ENCODE peak calls at places on chromosomes 7 and 10, in nine cellular contexts. M, B, K, O, E, Q, J, T and D are unnamed samples.

GRCh38 chr10:72173635-72174296 is 42.0 kb upstream of the ANAPC16 start:
- DNase-seq in O (no peak), T (no peak), B (no peak), E (no peak), K (no peak), Q (no peak), J (no peak), M (peak), D (peak)

GRCh38 chr10:76582536-76582935 is 1055.1 kb downstream of the KCNMA1 start:
- DNase-seq in E (no peak), Q (no peak), T (no peak), K (no peak), J (no peak), O (no peak), B (no peak), M (peak), D (no peak)

GRCh38 chr10:75187961-75188426 is 22.6 kb upstream of the VDAC2 start:
- DNase-seq in O (peak), J (peak), B (peak), E (no peak), M (peak), T (peak), K (peak), Q (peak), D (peak)

GRCh38 chr10:117925369-117925768 is 121.4 kb downstream of the RAB11FIP2 start:
- DNase-seq in E (no peak), T (no peak), O (no peak), M (no peak), K (no peak), Q (no peak), J (no peak), B (no peak), D (no peak)

GRCh38 chr7:138924551-138925225 is 56.5 kb downstream of the KIAA1549 start:
- DNase-seq in J (no peak), M (no peak), B (no peak), O (no peak), K (no peak), Q (no peak), T (no peak), E (no peak), D (no peak)

GRCh38 chr10:58453098-58453497 is 59.6 kb upstream of the BICC1 start:
- DNase-seq in M (no peak), E (no peak), K (no peak), B (no peak), O (no peak), Q (no peak), J (no peak), T (no peak), D (no peak)

GRCh38 chr10:129968937-129969527 is 5.0 kb upstream of the EBF3 start:
- DNase-seq in E (peak), J (no peak), Q (no peak), B (no peak), T (no peak), M (peak), K (no peak), O (no peak), D (no peak)

GRCh38 chr7:2775785-2776184 is 68.3 kb downstream of the GNA12 start:
- DNase-seq in Q (no peak), O (no peak), M (no peak), T (no peak), J (no peak), K (no peak), E (no peak), B (no peak), D (no peak)

GRCh38 chr10:79454259-79454658 is 8.8 kb upstream of the ZCCHC24 start:
- DNase-seq in E (peak), B (peak), T (no peak), O (no peak), M (peak), K (no peak), J (no peak), Q (no peak), D (no peak)

GRCh38 chr7:10734595-10734994 is 239.1 kb upstream of the PHF14 start:
- DNase-seq in T (no peak), J (no peak), M (no peak), K (no peak), E (no peak), O (no peak), Q (no peak), B (no peak), D (no peak)

GRCh38 chr7:94449151-94449725 is 54.5 kb downstream of the COL1A2 start:
- DNase-seq in M (peak), Q (no peak), K (no peak), T (no peak), J (no peak), O (peak), B (peak), E (no peak), D (no peak)

GRCh38 chr10:109875151-109875568 is 48.2 kb downstream of the XPNPEP1 start:
- DNase-seq in E (no peak), O (no peak), J (no peak), Q (no peak), B (no peak), M (no peak), T (no peak), K (no peak), D (no peak)

GRCh38 chr7:19143930-19144574 is 1.2 kb downstream of the FERD3L start:
- DNase-seq in K (no peak), M (no peak), E (peak), J (no peak), B (no peak), O (no peak), T (no peak), Q (no peak), D (no peak)

GRCh38 chr10:103278862-103279298 is 1.9 kb downstream of the INA start:
- DNase-seq in M (peak), O (peak), B (no peak), Q (no peak), E (no peak), T (peak), K (no peak), J (peak), D (peak)

GRCh38 chr10:131946321-131946751 is 35.4 kb downstream of the BNIP3 start:
- DNase-seq in O (no peak), T (no peak), B (no peak), Q (no peak), E (no peak), J (no peak), K (no peak), M (peak), D (no peak)

GRCh38 chr10:3625959-3626751 is 158.9 kb downstream of the KLF6 start:
- DNase-seq in B (peak), K (no peak), M (peak), Q (no peak), O (no peak), T (no peak), E (no peak), J (no peak), D (no peak)

GRCh38 chr7:42856605-42856987 is 55.3 kb downstream of the C7orf25 start:
- DNase-seq in O (peak), Q (no peak), E (no peak), M (no peak), J (no peak), B (no peak), K (no peak), T (no peak), D (no peak)

GRCh38 chr7:94169682-94170081 is 165.5 kb upstream of the BET1 start:
- DNase-seq in Q (no peak), M (no peak), B (no peak), K (no peak), E (no peak), J (no peak), T (no peak), O (no peak), D (no peak)

GRCh38 chr10:132401396-132402168 is 4.6 kb downstream of the PWWP2B start:
- DNase-seq in J (no peak), Q (peak), T (no peak), M (no peak), E (no peak), O (no peak), K (no peak), B (no peak), D (no peak)

GRCh38 chr10:114044251-114045070 is 795 bp downstream of the ADRB1 start:
- DNase-seq in B (no peak), J (no peak), O (no peak), T (no peak), K (no peak), M (no peak), Q (no peak), E (peak), D (no peak)

GRCh38 chr10:71621263-71621751 is 98.3 kb downstream of the C10orf105 start:
- DNase-seq in T (no peak), M (no peak), Q (no peak), E (no peak), O (no peak), J (no peak), B (no peak), K (no peak), D (no peak)

GRCh38 chr7:145092766-145093165 is 256.9 kb upstream of the TPK1 start:
- DNase-seq in M (no peak), Q (no peak), O (no peak), B (no peak), K (no peak), J (no peak), T (no peak), E (no peak), D (no peak)

GRCh38 chr7:80380957-80381356 is 130.9 kb downstream of the GNAT3 start:
- DNase-seq in Q (no peak), B (no peak), T (no peak), M (no peak), K (no peak), E (no peak), J (no peak), O (no peak), D (no peak)

GRCh38 chr7:101563198-101563901 is 65.7 kb downstream of the MYL10 start:
- DNase-seq in M (no peak), K (no peak), T (no peak), Q (no peak), B (no peak), O (no peak), E (no peak), J (no peak), D (no peak)

GRCh38 chr7:2522780-2523433 is 3.3 kb downstream of the LFNG start:
- DNase-seq in O (peak), T (no peak), Q (peak), J (no peak), E (no peak), M (peak), K (no peak), B (peak), D (no peak)

GRCh38 chr7:139992353-139993054 is 70.2 kb downstream of the PARP12 start:
- DNase-seq in J (no peak), K (no peak), M (no peak), O (no peak), T (no peak), Q (no peak), E (peak), B (no peak), D (no peak)

GRCh38 chr10:5461914-5462840 is 37.2 kb downstream of the CALML5 start:
- DNase-seq in J (no peak), T (no peak), B (peak), Q (peak), K (no peak), O (no peak), E (no peak), M (peak), D (no peak)

GRCh38 chr10:49611815-49612512 is 1.9 kb downstream of the SLC18A3 start:
- DNase-seq in K (no peak), T (no peak), Q (peak), B (peak), M (no peak), J (no peak), E (peak), O (no peak), D (no peak)

GRCh38 chr7:45055594-45056219 is 33.1 kb downstream of the NACAD start:
- DNase-seq in M (no peak), K (no peak), T (no peak), B (no peak), Q (no peak), J (no peak), O (no peak), E (no peak), D (no peak)

GRCh38 chr10:21510218-21511070 is 15.0 kb downstream of the SKIDA1 start:
- DNase-seq in B (no peak), J (no peak), Q (no peak), O (no peak), T (no peak), M (no peak), K (no peak), E (no peak), D (no peak)

GRCh38 chr10:11345224-11346054 is 266.0 kb downstream of the USP6NL start:
- DNase-seq in K (no peak), J (no peak), T (no peak), E (no peak), Q (peak), O (no peak), B (no peak), M (peak), D (no peak)

GRCh38 chr7:101862280-101863220 is 45.1 kb downstream of the CUX1 start:
- DNase-seq in E (no peak), O (no peak), M (no peak), B (no peak), K (no peak), Q (no peak), J (no peak), T (no peak), D (no peak)

GRCh38 chr10:123962756-123963469 is 71.3 kb upstream of the CPXM2 start:
- DNase-seq in O (no peak), T (no peak), J (no peak), B (no peak), M (no peak), K (no peak), Q (peak), E (no peak), D (no peak)

GRCh38 chr10:60733189-60733815 is 45.0 kb upstream of the CDK1 start:
- DNase-seq in B (peak), Q (peak), K (peak), E (peak), T (peak), M (peak), O (peak), J (no peak), D (peak)

GRCh38 chr7:74405191-74405898 is 48.4 kb upstream of the GTF2IRD1 start:
- DNase-seq in O (no peak), M (peak), J (no peak), Q (no peak), B (no peak), K (no peak), T (no peak), E (no peak), D (no peak)

GRCh38 chr10:116833986-116834760 is 15.1 kb upstream of the ENO4 start:
- DNase-seq in E (no peak), T (no peak), M (no peak), B (no peak), Q (no peak), J (no peak), O (peak), K (no peak), D (no peak)

GRCh38 chr10:118017850-118018249 is 28.9 kb downstream of the RAB11FIP2 start:
- DNase-seq in M (no peak), Q (no peak), K (no peak), J (no peak), O (no peak), T (no peak), B (no peak), E (no peak), D (no peak)